ENCODE peak calls at places on chromosomes 3 and 15, in eight cellular contexts. One of them, this sample, is unnamed.

GRCh38 chr3:172092658-172093057 is 53.3 kb downstream of the FNDC3B start:
- DNase-seq in DMS 273 treated with DMSO at 0.1 percent for 48 hours: no peak
- DNase-seq in H7: no peak
- DNase-seq in AG09309: no peak
- DNase-seq in EL: no peak
- DNase-seq in cardiac muscle cell: no peak
- DNase-seq in PC-3: no peak
- DNase-seq in A172: no peak
- DNase-seq in this sample: no peak

GRCh38 chr15:51403072-51403878 is 61.8 kb downstream of the GLDN start:
- DNase-seq in DMS 273 treated with DMSO at 0.1 percent for 48 hours: no peak
- DNase-seq in H7: no peak
- DNase-seq in AG09309: no peak
- DNase-seq in EL: peak; percentile 30
- DNase-seq in cardiac muscle cell: peak; percentile 69
- DNase-seq in PC-3: peak; percentile 76
- DNase-seq in A172: peak; percentile 42
- DNase-seq in this sample: peak; percentile 35

GRCh38 chr15:73647259-73648026 is 14.3 kb upstream of the NPTN start:
- DNase-seq in DMS 273 treated with DMSO at 0.1 percent for 48 hours: no peak
- DNase-seq in H7: no peak
- DNase-seq in AG09309: no peak
- DNase-seq in EL: no peak
- DNase-seq in cardiac muscle cell: no peak
- DNase-seq in PC-3: peak; percentile 91
- DNase-seq in A172: no peak
- DNase-seq in this sample: no peak

GRCh38 chr3:71189480-71189879 is 394.0 kb downstream of the FOXP1 start:
- DNase-seq in DMS 273 treated with DMSO at 0.1 percent for 48 hours: no peak
- DNase-seq in H7: no peak
- DNase-seq in AG09309: no peak
- DNase-seq in EL: peak; percentile 54
- DNase-seq in cardiac muscle cell: no peak
- DNase-seq in PC-3: peak; percentile 5
- DNase-seq in A172: peak; percentile 31
- DNase-seq in this sample: no peak

GRCh38 chr3:177427096-177427495 is 229.8 kb upstream of the TBL1XR1 start:
- DNase-seq in DMS 273 treated with DMSO at 0.1 percent for 48 hours: no peak
- DNase-seq in H7: no peak
- DNase-seq in AG09309: no peak
- DNase-seq in EL: no peak
- DNase-seq in cardiac muscle cell: no peak
- DNase-seq in PC-3: no peak
- DNase-seq in A172: no peak
- DNase-seq in this sample: no peak

GRCh38 chr15:38758001-38758400 is 193.4 kb upstream of the RASGRP1 start:
- DNase-seq in DMS 273 treated with DMSO at 0.1 percent for 48 hours: no peak
- DNase-seq in H7: no peak
- DNase-seq in AG09309: peak; percentile 61
- DNase-seq in EL: peak; percentile 83
- DNase-seq in cardiac muscle cell: peak; percentile 64
- DNase-seq in PC-3: peak; percentile 48
- DNase-seq in A172: peak; percentile 31
- DNase-seq in this sample: no peak

GRCh38 chr3:182795383-182795782 is 2.1 kb downstream of the ATP11B start:
- DNase-seq in DMS 273 treated with DMSO at 0.1 percent for 48 hours: no peak
- DNase-seq in H7: no peak
- DNase-seq in AG09309: no peak
- DNase-seq in EL: peak; percentile 50
- DNase-seq in cardiac muscle cell: peak; percentile 10
- DNase-seq in PC-3: peak; percentile 78
- DNase-seq in A172: peak; percentile 65
- DNase-seq in this sample: no peak

GRCh38 chr3:55770077-55770476 is 283.0 kb upstream of the WNT5A start:
- DNase-seq in DMS 273 treated with DMSO at 0.1 percent for 48 hours: no peak
- DNase-seq in H7: peak; percentile 32
- DNase-seq in AG09309: no peak
- DNase-seq in EL: no peak
- DNase-seq in cardiac muscle cell: no peak
- DNase-seq in PC-3: no peak
- DNase-seq in A172: no peak
- DNase-seq in this sample: no peak

This sample was measured in iPS-NIHi11.